ENCODE peak calls at places on chromosomes 6 and 20, in nine cellular contexts. Z is GM13976, H is endothelial cell, B is AG10803, I is colonic mucosa, F is progenitor cell of endocrine pancreas, D is AG04449, Q is HFFc6, M is tibial nerve. R is an unnamed sample.

GRCh38 chr6:52779237-52779636 is 16.0 kb upstream of the GSTA2 start:
- DNase-seq in B (no peak), H (no peak), M (no peak), Q (no peak), I (no peak), Z (no peak), F (no peak), D (no peak), R (no peak)

GRCh38 chr6:111818539-111819226 is 54.6 kb downstream of the FYN start:
- DNase-seq in H (no peak), Z (no peak), Q (peak; percentile 25), I (no peak), F (no peak), M (no peak), B (peak; percentile 48), D (no peak), R (no peak)

GRCh38 chr6:10256113-10256690 is 158.7 kb downstream of the TFAP2A start:
- DNase-seq in F (no peak), I (no peak), D (no peak), B (no peak), H (no peak), M (no peak), Z (peak; percentile 11), Q (no peak), R (no peak)

GRCh38 chr6:139728879-139729278 is 354.4 kb upstream of the CITED2 start:
- DNase-seq in D (no peak), H (no peak), M (no peak), B (no peak), I (no peak), Q (no peak), F (no peak), Z (no peak), R (no peak)

GRCh38 chr6:41599836-41600445 is 38.3 kb upstream of the MDFI start:
- DNase-seq in Z (no peak), Q (no peak), I (no peak), H (no peak), D (no peak), F (no peak), B (no peak), M (no peak), R (no peak)

GRCh38 chr6:108838101-108838717 is 10.0 kb upstream of the ARMC2 start:
- DNase-seq in D (no peak), F (peak; percentile 34), Q (no peak), H (peak; percentile 44), M (no peak), Z (no peak), I (no peak), B (peak; percentile 9), R (no peak)

GRCh38 chr6:10964684-10965083 is 77.8 kb downstream of the SYCP2L start:
- DNase-seq in Q (no peak), H (no peak), B (no peak), D (no peak), M (no peak), F (no peak), I (no peak), Z (peak; percentile 42), R (no peak)

GRCh38 chr6:110055387-110055735 is 77.2 kb downstream of the GPR6 start:
- DNase-seq in D (no peak), F (no peak), B (no peak), M (no peak), Z (no peak), H (peak; percentile 10), I (no peak), Q (no peak), R (no peak)

GRCh38 chr20:1427457-1428054 is 34.7 kb upstream of the FKBP1A start:
- DNase-seq in B (peak; percentile 37), D (no peak), Q (peak; percentile 15), H (no peak), Z (no peak), M (no peak), F (no peak), I (no peak), R (no peak)

GRCh38 chr20:20096421-20096820 is 44.1 kb downstream of the CFAP61 start:
- DNase-seq in M (no peak), F (no peak), Z (no peak), B (peak; percentile 61), D (no peak), H (no peak), Q (no peak), I (no peak), R (no peak)

GRCh38 chr20:37397076-37397953 is 51.4 kb downstream of the SRC start:
- DNase-seq in F (no peak), Q (peak; percentile 24), D (no peak), B (no peak), Z (no peak), M (no peak), H (no peak), I (no peak), R (no peak)

GRCh38 chr6:81995548-81996289 is 243.2 kb upstream of the TENT5A start:
- DNase-seq in Q (peak; percentile 55), D (no peak), M (no peak), F (no peak), Z (no peak), H (no peak), I (no peak), B (peak; percentile 78), R (no peak)

GRCh38 chr20:3209023-3209945 is at the start of gene ITPA:
- DNase-seq in Z (peak; percentile 88), F (peak; percentile 43), H (peak; percentile 47), M (peak; percentile 24), D (no peak), B (peak; percentile 37), I (peak; percentile 73), Q (peak; percentile 15), R (no peak)

GRCh38 chr6:132021552-132022375 is 70.6 kb upstream of the CCN2 start:
- DNase-seq in B (peak; percentile 40), Z (no peak), D (no peak), I (no peak), M (no peak), H (no peak), Q (no peak), F (no peak), R (no peak)

GRCh38 chr20:47773381-47773786 is 11.9 kb downstream of the SULF2 start:
- DNase-seq in Z (no peak), D (no peak), F (no peak), H (no peak), B (no peak), M (no peak), Q (no peak), I (peak; percentile 66), R (no peak)

GRCh38 chr6:112337209-112337638 is 9.9 kb upstream of the RFPL4B start:
- DNase-seq in H (peak; percentile 61), B (peak; percentile 88), Z (no peak), M (peak; percentile 59), D (peak; percentile 52), I (peak; percentile 32), Q (peak; percentile 87), F (peak; percentile 18), R (peak; percentile 52)

DNA sequence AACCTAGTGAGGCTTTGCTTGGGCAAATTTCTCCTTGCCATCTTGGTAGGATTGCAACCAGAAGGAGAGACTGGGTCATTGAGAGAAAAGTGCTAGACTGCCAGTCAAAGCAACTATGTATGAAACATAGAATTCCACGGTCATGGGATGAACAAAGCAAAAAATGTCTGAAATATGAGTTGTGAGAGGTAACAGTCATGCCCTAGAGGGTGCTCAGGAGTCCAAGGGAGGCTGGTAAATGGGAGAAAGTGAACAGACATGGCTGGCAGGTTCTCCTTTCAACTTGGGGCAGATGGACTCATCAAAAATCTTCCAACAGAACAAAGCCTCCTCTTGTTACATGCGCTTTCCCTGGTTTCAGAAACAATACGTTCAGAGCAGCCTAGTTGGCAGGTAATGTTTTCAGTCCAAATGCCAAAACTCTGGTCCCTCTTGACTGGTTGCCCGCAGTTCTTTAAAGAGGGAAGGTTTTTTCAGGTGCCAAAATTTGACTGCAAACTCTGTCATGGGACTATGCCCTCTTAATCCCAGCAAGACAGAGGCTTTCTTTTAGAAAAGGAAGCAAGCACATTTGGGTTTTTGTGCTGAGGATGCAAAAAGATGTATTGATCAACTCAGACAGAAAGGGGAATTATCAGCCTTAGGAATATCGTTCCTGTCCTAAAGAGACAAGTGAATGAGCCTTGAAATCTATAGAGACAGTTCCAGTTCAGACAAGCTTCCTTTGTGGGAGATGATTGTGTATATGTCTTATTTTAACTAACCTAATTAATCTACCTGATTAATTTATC is 68.5 kb upstream of the SASH1 start:
- DNase-seq in Z (no peak), Q (no peak), I (no peak), H (no peak), F (no peak), D (no peak), M (no peak), B (peak; percentile 42), R (no peak)
- TF ChIP-seq CTCF in Z (no peak), Q (peak; percentile 14), I (no peak), H (no peak), F (no peak), D (peak; percentile 12), M (no peak), B (peak; percentile 37), R (no peak)

DNA sequence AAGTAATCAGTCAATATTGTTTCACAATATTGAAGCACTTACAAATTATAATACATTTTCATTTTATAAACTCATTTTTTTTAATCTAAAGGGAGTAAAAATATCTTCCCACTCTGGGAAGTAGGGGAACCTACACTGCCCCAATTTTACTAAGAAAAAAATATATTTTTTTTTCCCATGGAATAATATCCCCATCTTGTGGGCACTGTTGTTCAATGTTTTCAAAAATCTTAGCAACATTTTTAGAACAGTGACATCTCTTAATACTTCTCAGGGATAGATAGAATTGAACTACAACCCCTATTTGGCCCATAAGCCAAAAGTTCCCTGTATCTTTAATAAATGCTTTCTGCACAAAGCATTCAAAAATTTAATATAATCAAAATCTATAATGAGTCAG is 42.9 kb downstream of the ARHGAP18 start:
- DNase-seq in Z (no peak), B (no peak), D (no peak), Q (no peak), M (no peak), H (no peak), I (no peak), F (no peak), R (no peak)
- TF ChIP-seq CTCF in Z (no peak), B (peak; percentile 28), D (no peak), Q (peak; percentile 60), M (no peak), H (no peak), I (no peak), F (no peak), R (peak; percentile 31)

GRCh38 chr20:63641792-63642517 is 11.3 kb downstream of the STMN3 start:
- DNase-seq in D (no peak), Q (peak; percentile 39), I (peak; percentile 94), Z (peak; percentile 98), M (peak; percentile 85), F (peak; percentile 93), H (peak; percentile 88), B (peak; percentile 68), R (no peak)
- TF ChIP-seq CTCF in D (peak; percentile 27), Q (peak; percentile 55), I (no peak), Z (peak; percentile 40), M (peak; percentile 44), F (peak; percentile 61), H (peak; percentile 51), B (peak; percentile 28), R (peak; percentile 43)

DNA sequence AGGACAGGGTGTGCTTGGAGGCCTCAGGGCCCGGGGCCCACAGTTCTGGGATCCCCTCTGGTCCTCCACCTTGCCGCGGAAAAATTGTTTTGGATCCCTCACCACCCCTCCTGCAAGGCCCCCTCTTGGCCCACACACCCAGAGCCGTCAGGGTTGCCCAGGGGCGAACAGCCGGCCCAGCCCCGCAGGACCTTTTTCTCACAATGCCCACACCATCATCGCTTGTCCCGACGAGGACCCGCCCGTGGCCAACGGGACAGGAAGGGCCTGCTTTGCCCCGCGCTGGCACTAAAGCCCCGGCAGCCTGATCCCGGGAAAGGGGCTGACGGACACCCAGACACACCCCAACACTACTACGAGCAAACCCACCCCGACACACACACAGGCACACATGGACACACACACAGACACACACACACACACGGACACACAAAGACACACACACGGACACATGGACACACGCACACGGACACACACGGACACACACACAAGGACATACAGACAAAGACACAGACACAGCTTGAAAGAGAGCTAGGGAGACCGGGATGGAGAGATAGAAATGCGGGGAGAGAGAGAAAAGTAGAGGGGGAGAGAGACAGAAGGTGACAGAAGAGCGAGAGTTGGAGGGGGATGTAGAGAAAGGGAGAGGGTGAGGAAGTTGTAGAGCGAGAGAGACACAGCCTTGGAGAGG is 1493.5 kb upstream of the DEFB115 start:
- DNase-seq in B (no peak), H (no peak), I (no peak), Z (no peak), M (no peak), Q (no peak), D (no peak), F (no peak), R (no peak)
- TF ChIP-seq CTCF in B (no peak), H (no peak), I (no peak), Z (no peak), M (no peak), Q (no peak), D (no peak), F (no peak), R (no peak)

R was measured in AG04450.